ENCODE peak calls at places on chromosomes 3 and 15, in eight cellular contexts. J, S, U, N, X, B, C and G are unnamed samples.

GRCh38 chr3:190325923-190326322 is 3.7 kb upstream of the CLDN1 start:
- DNase-seq in J (no peak), C (no peak), N (peak), S (no peak), B (no peak), X (no peak), U (no peak), G (no peak)

GRCh38 chr3:34132069-34132677 is 333.7 kb downstream of the PDCD6IP start:
- DNase-seq in X (no peak), J (no peak), B (no peak), S (no peak), N (no peak), U (no peak), C (no peak), G (no peak)

GRCh38 chr15:58222698-58223097 is 84.5 kb downstream of the AQP9 start:
- DNase-seq in B (no peak), N (no peak), C (no peak), S (no peak), X (no peak), U (no peak), J (no peak), G (no peak)

GRCh38 chr3:23320586-23321570 is 117.8 kb downstream of the UBE2E2 start:
- DNase-seq in C (no peak), B (no peak), N (no peak), J (no peak), U (no peak), X (no peak), S (no peak), G (no peak)

GRCh38 chr3:63015614-63016016 is 140.4 kb upstream of the CADPS start:
- DNase-seq in X (no peak), U (no peak), N (peak), C (no peak), S (no peak), B (no peak), J (no peak), G (no peak)

GRCh38 chr3:129120254-129121004 is 1.2 kb downstream of the RAB43 start:
- DNase-seq in C (peak), S (peak), N (peak), U (peak), X (peak), J (peak), B (peak), G (peak)

GRCh38 chr3:141307351-141308059 is 60.8 kb upstream of the ZBTB38 start:
- DNase-seq in U (no peak), N (no peak), J (no peak), S (no peak), C (no peak), X (no peak), B (no peak), G (no peak)

GRCh38 chr3:65783117-65783516 is 255.6 kb downstream of the MAGI1 start:
- DNase-seq in X (no peak), U (no peak), N (no peak), B (no peak), J (no peak), C (no peak), S (no peak), G (no peak)

GRCh38 chr3:16182183-16182582 is 7.7 kb downstream of the GALNT15 start:
- DNase-seq in S (no peak), J (no peak), U (no peak), X (no peak), B (no peak), C (no peak), N (no peak), G (no peak)

GRCh38 chr3:30399394-30400181 is 206.8 kb upstream of the TGFBR2 start:
- DNase-seq in X (no peak), B (no peak), C (no peak), N (peak), J (no peak), U (no peak), S (no peak), G (no peak)

GRCh38 chr15:52563499-52564060 is 5.2 kb downstream of the ARPP19 start:
- DNase-seq in N (no peak), U (no peak), C (no peak), S (no peak), B (no peak), J (no peak), X (no peak), G (no peak)

GRCh38 chr3:16502347-16502908 is 11.1 kb downstream of the RFTN1 start:
- DNase-seq in S (no peak), U (no peak), X (no peak), B (no peak), C (no peak), N (no peak), J (no peak), G (no peak)

GRCh38 chr3:150268426-150269321 is 139.4 kb upstream of the TSC22D2 start:
- DNase-seq in N (no peak), C (no peak), X (no peak), B (no peak), S (no peak), U (peak), J (no peak), G (no peak)

GRCh38 chr3:66377800-66378199 is 123.0 kb downstream of the LRIG1 start:
- DNase-seq in S (no peak), C (no peak), J (no peak), X (no peak), N (no peak), U (no peak), B (no peak), G (no peak)

GRCh38 chr15:43299411-43299810 is 31.0 kb downstream of the LCMT2 start:
- DNase-seq in B (no peak), C (no peak), J (no peak), S (no peak), X (no peak), U (no peak), N (no peak), G (no peak)

GRCh38 chr15:64844576-64845140 is 2.9 kb downstream of the PLEKHO2 start:
- DNase-seq in U (no peak), X (no peak), J (no peak), C (no peak), S (no peak), B (peak), N (no peak), G (no peak)

GRCh38 chr15:75508741-75509532 is 57.4 kb upstream of the SIN3A start:
- DNase-seq in B (peak), X (peak), J (peak), C (no peak), N (peak), S (peak), U (no peak), G (no peak)

GRCh38 chr3:110679235-110679634 is 392.4 kb upstream of the NECTIN3 start:
- DNase-seq in X (no peak), U (no peak), N (no peak), B (no peak), S (no peak), C (no peak), J (no peak), G (no peak)

GRCh38 chr3:39407773-39408492 is 1.4 kb downstream of the RPSA start:
- DNase-seq in N (no peak), S (no peak), B (no peak), J (no peak), C (no peak), U (no peak), X (no peak), G (no peak)

GRCh38 chr3:22284559-22284958 is 533.5 kb upstream of the ZNF385D start:
- DNase-seq in B (no peak), S (no peak), J (no peak), N (no peak), U (no peak), C (no peak), X (no peak), G (no peak)

GRCh38 chr3:16249336-16249735 is 15.4 kb downstream of the DPH3 start:
- DNase-seq in B (peak), U (no peak), N (peak), C (no peak), X (no peak), J (no peak), S (peak), G (no peak)

GRCh38 chr3:53824795-53825194 is 21.4 kb downstream of the CHDH start:
- DNase-seq in C (no peak), N (no peak), U (no peak), S (no peak), B (no peak), J (no peak), X (no peak), G (no peak)

GRCh38 chr15:22974745-22975144 is 5.4 kb downstream of the CYFIP1 start:
- DNase-seq in N (no peak), S (no peak), U (no peak), B (no peak), J (no peak), C (no peak), X (no peak), G (no peak)

GRCh38 chr3:189673535-189673934 is 42.3 kb downstream of the TP63 start:
- DNase-seq in X (no peak), J (no peak), U (no peak), S (no peak), C (no peak), N (no peak), B (no peak), G (no peak)

GRCh38 chr3:37466660-37467359 is 292.4 kb upstream of the LRRFIP2 start:
- DNase-seq in S (no peak), B (no peak), U (no peak), C (no peak), X (no peak), N (no peak), J (no peak), G (no peak)

GRCh38 chr3:170636609-170637008 is 50.7 kb upstream of the SLC7A14 start:
- DNase-seq in X (no peak), C (no peak), B (no peak), S (no peak), U (no peak), N (no peak), J (no peak), G (no peak)

GRCh38 chr3:36957862-36958686 is 13.2 kb upstream of the TRANK1 start:
- DNase-seq in C (no peak), N (no peak), S (no peak), X (no peak), J (no peak), B (peak), U (no peak), G (no peak)